ENCODE peak calls at places on chromosomes 4 and X, in ten cellular contexts. L is CD8-positive, alpha-beta memory T cell; V is endothelial cell; W is CD8-positive, alpha-beta T cell; G is NCI-H1048; X is NCI-H1092 treated with DMSO at 0.1 percent for 48 hours; J is substantia nigra; E is NCI-H524; I is amniotic stem cell; Y is iris pigment epithelial cell. D is an unnamed sample.
A peak's percentile ranks its signal among the peaks of the same experiment; 100 is the strongest.

GRCh38 chr4:128916832-128917231 is 107.3 kb downstream of the JADE1 start:
- DNase-seq in W (no peak), L (no peak), I (no peak), G (no peak), J (no peak), X (no peak), V (no peak), E (no peak), Y (no peak), D (no peak)

GRCh38 chr4:37689353-37689752 is 3.2 kb upstream of the RELL1 start:
- DNase-seq in V (no peak), W (no peak), I (no peak), Y (no peak), L (no peak), J (no peak), E (no peak), X (no peak), G (no peak), D (peak; percentile 17)

GRCh38 chr4:67566335-67566734 is 7.8 kb downstream of the STAP1 start:
- DNase-seq in J (no peak), X (no peak), Y (no peak), W (no peak), E (no peak), L (no peak), V (no peak), I (no peak), G (no peak), D (no peak)

GRCh38 chrX:71367396-71367795 is 1.2 kb downstream of the TAF1 start:
- DNase-seq in Y (peak; percentile 8), L (no peak), I (no peak), X (no peak), J (no peak), E (no peak), G (no peak), V (no peak), W (no peak), D (no peak)

GRCh38 chrX:41022579-41022978 is 62.7 kb upstream of the USP9X start:
- DNase-seq in J (no peak), L (no peak), I (no peak), Y (peak; percentile 59), V (no peak), G (no peak), X (no peak), W (no peak), E (no peak), D (peak; percentile 83)

GRCh38 chr4:186845137-186845842 is 121.6 kb upstream of the FAT1 start:
- DNase-seq in Y (peak; percentile 97), J (no peak), V (no peak), I (peak; percentile 44), L (no peak), X (no peak), G (no peak), W (no peak), E (no peak), D (peak; percentile 46)

GRCh38 chr4:147753047-147753446 is 21.2 kb downstream of the ARHGAP10 start:
- DNase-seq in Y (peak; percentile 33), J (no peak), X (no peak), I (no peak), W (no peak), G (no peak), V (no peak), E (no peak), L (no peak), D (no peak)

GRCh38 chr4:6052679-6053078 is 34.4 kb upstream of the C4orf50 start:
- DNase-seq in W (no peak), I (no peak), J (no peak), V (no peak), Y (no peak), L (no peak), E (no peak), G (no peak), X (no peak), D (no peak)

GRCh38 chr4:86448891-86449290 is 89.0 kb upstream of the MAPK10 start:
- DNase-seq in I (no peak), V (no peak), W (no peak), X (no peak), G (no peak), L (no peak), J (no peak), Y (no peak), E (no peak), D (no peak)

GRCh38 chr4:121125486-121125885 is 38.6 kb downstream of the TNIP3 start:
- DNase-seq in E (no peak), I (no peak), W (no peak), G (no peak), L (no peak), Y (no peak), V (no peak), J (no peak), X (no peak), D (no peak)

GRCh38 chrX:46326161-46326560 is 219.1 kb downstream of the ZNF674 start:
- DNase-seq in I (peak; percentile 5), G (no peak), J (no peak), W (no peak), Y (peak; percentile 27), E (no peak), L (no peak), V (no peak), X (no peak), D (peak; percentile 49)

GRCh38 chr4:5992171-5993062 is 25.8 kb downstream of the C4orf50 start:
- DNase-seq in X (peak; percentile 71), L (no peak), W (no peak), Y (no peak), J (no peak), I (no peak), E (no peak), V (no peak), G (no peak), D (no peak)

GRCh38 chrX:150768132-150768485 is 74.9 kb downstream of the MTMR1 start:
- DNase-seq in W (no peak), X (no peak), L (no peak), Y (no peak), V (no peak), J (no peak), E (no peak), I (no peak), G (no peak), D (peak; percentile 53)

GRCh38 chr4:38980903-38981676 is 51.1 kb downstream of the TMEM156 start:
- DNase-seq in G (no peak), W (no peak), I (no peak), X (no peak), Y (peak; percentile 94), J (no peak), V (no peak), E (no peak), L (no peak), D (peak; percentile 70)

GRCh38 chr4:112523008-112523440 is 7.0 kb upstream of the NEUROG2 start:
- DNase-seq in E (no peak), X (no peak), V (peak; percentile 77), J (no peak), Y (peak; percentile 28), L (no peak), W (no peak), I (no peak), G (no peak), D (no peak)

GRCh38 chrX:148380614-148381561 is 119.5 kb upstream of the AFF2 start:
- DNase-seq in X (no peak), G (no peak), W (no peak), V (no peak), E (no peak), I (no peak), L (no peak), Y (no peak), J (no peak), D (peak; percentile 50)

GRCh38 chr4:185122681-185123345 is 20.3 kb upstream of the SLC25A4 start:
- DNase-seq in L (no peak), G (no peak), X (no peak), Y (peak; percentile 26), V (no peak), E (no peak), W (no peak), I (no peak), J (no peak), D (no peak)

GRCh38 chr4:40165931-40166330 is 30.9 kb upstream of the RHOH start:
- DNase-seq in L (no peak), Y (no peak), X (no peak), I (no peak), V (no peak), J (no peak), G (no peak), W (no peak), E (no peak), D (no peak)

GRCh38 chrX:154327026-154327820 is 31.6 kb downstream of the TKTL1 start:
- DNase-seq in W (no peak), L (no peak), G (no peak), I (no peak), X (no peak), Y (no peak), J (no peak), E (no peak), V (no peak), D (no peak)

GRCh38 chr4:169064281-169064680 is 54.2 kb upstream of the CBR4 start:
- DNase-seq in Y (no peak), E (no peak), J (no peak), I (no peak), X (no peak), G (no peak), L (no peak), V (no peak), W (no peak), D (no peak)

GRCh38 chr4:112098841-112099240 is 46.4 kb upstream of the FAM241A start:
- DNase-seq in X (no peak), Y (no peak), W (no peak), L (no peak), J (no peak), E (no peak), I (no peak), G (no peak), V (no peak), D (no peak)

GRCh38 chr4:52712172-52712990 is 38.8 kb downstream of the ERVMER34-1 start:
- DNase-seq in Y (peak; percentile 99), G (peak; percentile 92), W (peak; percentile 91), I (peak; percentile 85), V (peak; percentile 98), X (peak; percentile 97), L (peak; percentile 95), E (peak; percentile 91), J (peak; percentile 96), D (peak; percentile 97)

GRCh38 chrX:37755073-37755472 is 24.8 kb upstream of the CYBB start:
- DNase-seq in I (no peak), E (no peak), Y (no peak), V (no peak), J (no peak), L (no peak), G (no peak), X (no peak), W (no peak), D (no peak)

GRCh38 chrX:30301977-30302376 is 7.2 kb downstream of the NR0B1 start:
- DNase-seq in Y (peak; percentile 53), I (no peak), V (no peak), W (no peak), G (no peak), X (no peak), E (peak; percentile 0), J (no peak), L (no peak), D (peak; percentile 58)

GRCh38 chr4:78138252-78138651 is 81.1 kb downstream of the FRAS1 start:
- DNase-seq in L (no peak), J (no peak), V (no peak), X (no peak), G (no peak), I (no peak), W (no peak), E (no peak), Y (no peak), D (no peak)

GRCh38 chr4:20925176-20925575 is 224.9 kb downstream of the PACRGL start:
- DNase-seq in Y (no peak), V (no peak), G (no peak), W (no peak), J (no peak), E (no peak), I (no peak), L (no peak), X (no peak), D (no peak)

GRCh38 chrX:17689971-17690409 is 47.3 kb upstream of the SCML1 start:
- DNase-seq in G (no peak), V (peak; percentile 47), Y (peak; percentile 66), E (peak; percentile 31), W (no peak), J (no peak), I (peak; percentile 35), X (peak; percentile 86), L (no peak), D (peak; percentile 73)

GRCh38 chrX:3711331-3711917 is 2.0 kb downstream of the PRKX start:
- DNase-seq in I (no peak), Y (no peak), L (peak; percentile 22), W (no peak), X (no peak), G (no peak), V (no peak), J (no peak), E (no peak), D (no peak)